ENCODE peak calls at places on chromosome 22, in eight cellular contexts. One of them, this sample, is unnamed.

GRCh38 chr22:38657248-38657909 is 941 bp downstream of the CBY1 start:
- DNase-seq in HTR-8/SVneo: peak
- DNase-seq in A549: no peak
- DNase-seq in activated CD4-positive, CD25-positive, alpha-beta regulatory T cell: no peak
- DNase-seq in activated T-cell treated with anti-CD3 and anti-CD28 coated beads for 1 hour: peak
- DNase-seq in ELR: peak
- DNase-seq in activated CD8-positive, alpha-beta memory T cell treated with anti-CD3 and anti-CD28 coated beads for 1 hour: no peak
- DNase-seq in substantia nigra: no peak
- DNase-seq in this sample: no peak

GRCh38 chr22:37533995-37534394 is 14.8 kb upstream of the CARD10 start:
- DNase-seq in activated CD8-positive, alpha-beta memory T cell treated with anti-CD3 and anti-CD28 coated beads for 1 hour: no peak
- DNase-seq in A549: no peak
- DNase-seq in substantia nigra: no peak
- DNase-seq in activated CD4-positive, CD25-positive, alpha-beta regulatory T cell: no peak
- DNase-seq in ELR: peak
- DNase-seq in activated T-cell treated with anti-CD3 and anti-CD28 coated beads for 1 hour: no peak
- DNase-seq in HTR-8/SVneo: no peak
- DNase-seq in this sample: no peak

GRCh38 chr22:45970709-45971388 is 6.1 kb downstream of the WNT7B start:
- DNase-seq in substantia nigra: no peak
- DNase-seq in ELR: peak
- DNase-seq in HTR-8/SVneo: no peak
- DNase-seq in activated CD8-positive, alpha-beta memory T cell treated with anti-CD3 and anti-CD28 coated beads for 1 hour: no peak
- DNase-seq in activated CD4-positive, CD25-positive, alpha-beta regulatory T cell: no peak
- DNase-seq in A549: no peak
- DNase-seq in activated T-cell treated with anti-CD3 and anti-CD28 coated beads for 1 hour: no peak
- DNase-seq in this sample: no peak

GRCh38 chr22:46584081-46584903 is 35.9 kb upstream of the GRAMD4 start:
- DNase-seq in activated CD8-positive, alpha-beta memory T cell treated with anti-CD3 and anti-CD28 coated beads for 1 hour: no peak
- DNase-seq in activated T-cell treated with anti-CD3 and anti-CD28 coated beads for 1 hour: no peak
- DNase-seq in HTR-8/SVneo: no peak
- DNase-seq in ELR: no peak
- DNase-seq in activated CD4-positive, CD25-positive, alpha-beta regulatory T cell: no peak
- DNase-seq in A549: no peak
- DNase-seq in substantia nigra: no peak
- DNase-seq in this sample: no peak

GRCh38 chr22:43277987-43278601 is 65.1 kb downstream of the SCUBE1 start:
- DNase-seq in HTR-8/SVneo: no peak
- DNase-seq in A549: no peak
- DNase-seq in activated T-cell treated with anti-CD3 and anti-CD28 coated beads for 1 hour: no peak
- DNase-seq in substantia nigra: no peak
- DNase-seq in ELR: no peak
- DNase-seq in activated CD8-positive, alpha-beta memory T cell treated with anti-CD3 and anti-CD28 coated beads for 1 hour: no peak
- DNase-seq in activated CD4-positive, CD25-positive, alpha-beta regulatory T cell: no peak
- DNase-seq in this sample: no peak

GRCh38 chr22:50674606-50675552 is 2.3 kb downstream of the SHANK3 start:
- DNase-seq in ELR: peak
- DNase-seq in activated T-cell treated with anti-CD3 and anti-CD28 coated beads for 1 hour: no peak
- DNase-seq in activated CD8-positive, alpha-beta memory T cell treated with anti-CD3 and anti-CD28 coated beads for 1 hour: no peak
- DNase-seq in A549: peak
- DNase-seq in substantia nigra: no peak
- DNase-seq in HTR-8/SVneo: no peak
- DNase-seq in activated CD4-positive, CD25-positive, alpha-beta regulatory T cell: no peak
- DNase-seq in this sample: no peak

GRCh38 chr22:35353318-35353717 is 27.6 kb upstream of the HMOX1 start:
- DNase-seq in substantia nigra: peak
- DNase-seq in activated CD8-positive, alpha-beta memory T cell treated with anti-CD3 and anti-CD28 coated beads for 1 hour: no peak
- DNase-seq in ELR: no peak
- DNase-seq in HTR-8/SVneo: no peak
- DNase-seq in A549: no peak
- DNase-seq in activated CD4-positive, CD25-positive, alpha-beta regulatory T cell: no peak
- DNase-seq in activated T-cell treated with anti-CD3 and anti-CD28 coated beads for 1 hour: no peak
- DNase-seq in this sample: no peak

GRCh38 chr22:23380230-23380573 is 199.9 kb downstream of the IGLL1 start:
- DNase-seq in activated CD8-positive, alpha-beta memory T cell treated with anti-CD3 and anti-CD28 coated beads for 1 hour: no peak
- DNase-seq in activated CD4-positive, CD25-positive, alpha-beta regulatory T cell: no peak
- DNase-seq in HTR-8/SVneo: no peak
- DNase-seq in substantia nigra: no peak
- DNase-seq in A549: no peak
- DNase-seq in ELR: no peak
- DNase-seq in activated T-cell treated with anti-CD3 and anti-CD28 coated beads for 1 hour: no peak
- DNase-seq in this sample: no peak

GRCh38 chr22:46350111-46350510 is 14.6 kb downstream of the TRMU start:
- DNase-seq in activated T-cell treated with anti-CD3 and anti-CD28 coated beads for 1 hour: no peak
- DNase-seq in A549: no peak
- DNase-seq in substantia nigra: no peak
- DNase-seq in HTR-8/SVneo: no peak
- DNase-seq in ELR: no peak
- DNase-seq in activated CD4-positive, CD25-positive, alpha-beta regulatory T cell: no peak
- DNase-seq in activated CD8-positive, alpha-beta memory T cell treated with anti-CD3 and anti-CD28 coated beads for 1 hour: no peak
- DNase-seq in this sample: no peak

GRCh38 chr22:29762263-29762662 is 4.5 kb downstream of the ZMAT5 start:
- DNase-seq in activated CD8-positive, alpha-beta memory T cell treated with anti-CD3 and anti-CD28 coated beads for 1 hour: no peak
- DNase-seq in A549: peak
- DNase-seq in substantia nigra: no peak
- DNase-seq in HTR-8/SVneo: no peak
- DNase-seq in activated T-cell treated with anti-CD3 and anti-CD28 coated beads for 1 hour: no peak
- DNase-seq in activated CD4-positive, CD25-positive, alpha-beta regulatory T cell: no peak
- DNase-seq in ELR: no peak
- DNase-seq in this sample: no peak

This sample was measured in cortex of kidney.